ENCODE peak calls at places on chromosome 4, in seven cellular contexts. B, O, M, U, T, C and H are unnamed samples.

GRCh38 chr4:184080674-184081073 is 137.0 kb downstream of the ENPP6 start:
- DNase-seq in B (no peak), O (no peak), M (no peak), U (no peak), T (no peak), C (no peak), H (no peak)

GRCh38 chr4:177573487-177573886 is 131.2 kb upstream of the AGA start:
- DNase-seq in B (no peak), O (no peak), M (no peak), U (no peak), T (peak), C (peak), H (peak)

GRCh38 chr4:95641571-95641970 is 92.8 kb upstream of the UNC5C start:
- DNase-seq in B (no peak), O (no peak), M (no peak), U (no peak), T (no peak), C (no peak), H (no peak)

GRCh38 chr4:2289955-2290333 is 28.0 kb upstream of the MXD4 start:
- DNase-seq in B (no peak), O (no peak), M (no peak), U (peak), T (no peak), C (no peak), H (no peak)

GRCh38 chr4:94849901-94850300 is 92.1 kb downstream of the BMPR1B start:
- DNase-seq in B (no peak), O (no peak), M (no peak), U (no peak), T (no peak), C (no peak), H (no peak)

GRCh38 chr4:38493068-38493467 is 170.9 kb upstream of the KLF3 start:
- DNase-seq in B (no peak), O (no peak), M (no peak), U (no peak), T (no peak), C (no peak), H (no peak)

GRCh38 chr4:105061720-105062119 is 85.0 kb upstream of the TET2 start:
- DNase-seq in B (no peak), O (no peak), M (no peak), U (no peak), T (no peak), C (peak), H (no peak)

GRCh38 chr4:115484479-115484878 is 371.1 kb upstream of the NDST4 start:
- DNase-seq in B (no peak), O (no peak), M (no peak), U (no peak), T (no peak), C (no peak), H (no peak)

GRCh38 chr4:152374606-152375285 is 161.1 kb downstream of the FBXW7 start:
- DNase-seq in B (no peak), O (no peak), M (no peak), U (no peak), T (no peak), C (no peak), H (no peak)

GRCh38 chr4:45484740-45485139 is 639.1 kb downstream of the GABRG1 start:
- DNase-seq in B (no peak), O (no peak), M (no peak), U (no peak), T (no peak), C (no peak), H (no peak)

GRCh38 chr4:168593399-168593798 is 96.5 kb downstream of the PALLD start:
- DNase-seq in B (no peak), O (no peak), M (no peak), U (no peak), T (no peak), C (peak), H (peak)

GRCh38 chr4:94871644-94872305 is 114.0 kb downstream of the BMPR1B start:
- DNase-seq in B (no peak), O (no peak), M (no peak), U (no peak), T (no peak), C (no peak), H (no peak)

GRCh38 chr4:131348258-131348657 is 1800.8 kb upstream of the PCDH10 start:
- DNase-seq in B (no peak), O (no peak), M (no peak), U (no peak), T (no peak), C (no peak), H (no peak)

GRCh38 chr4:77453911-77454310 is 151.7 kb upstream of the CXCL13 start:
- DNase-seq in B (no peak), O (no peak), M (no peak), U (no peak), T (no peak), C (peak), H (no peak)

GRCh38 chr4:17236686-17237085 is 275.2 kb downstream of the QDPR start:
- DNase-seq in B (no peak), O (no peak), M (no peak), U (no peak), T (no peak), C (peak), H (peak)

GRCh38 chr4:8123865-8124264 is 34.7 kb downstream of the ABLIM2 start:
- DNase-seq in B (no peak), O (no peak), M (no peak), U (no peak), T (no peak), C (no peak), H (no peak)

GRCh38 chr4:155377281-155377680 is 516 bp upstream of the MAP9 start:
- DNase-seq in B (no peak), O (no peak), M (no peak), U (no peak), T (peak), C (peak), H (peak)

GRCh38 chr4:36420111-36420679 is 138.8 kb downstream of the DTHD1 start:
- DNase-seq in B (no peak), O (no peak), M (no peak), U (no peak), T (no peak), C (no peak), H (no peak)

GRCh38 chr4:20043992-20044391 is 207.7 kb upstream of the SLIT2 start:
- DNase-seq in B (no peak), O (no peak), M (no peak), U (no peak), T (no peak), C (no peak), H (no peak)

GRCh38 chr4:112213850-112214249 is 17.7 kb upstream of the AP1AR start:
- DNase-seq in B (no peak), O (no peak), M (no peak), U (no peak), T (no peak), C (peak), H (peak)

GRCh38 chr4:153467154-153467896 is 1.2 kb downstream of the TMEM131L start:
- DNase-seq in B (peak), O (peak), M (peak), U (peak), T (no peak), C (peak), H (no peak)

GRCh38 chr4:53490965-53491622 is 100.2 kb downstream of the LNX1 start:
- DNase-seq in B (no peak), O (peak), M (no peak), U (no peak), T (peak), C (peak), H (peak)

GRCh38 chr4:100984901-100985300 is 362.4 kb downstream of the PPP3CA start:
- DNase-seq in B (no peak), O (no peak), M (no peak), U (no peak), T (no peak), C (peak), H (peak)

GRCh38 chr4:170008376-170008775 is 17.8 kb downstream of the MFAP3L start:
- DNase-seq in B (no peak), O (no peak), M (no peak), U (no peak), T (peak), C (peak), H (no peak)

GRCh38 chr4:144572660-144573059 is 73.3 kb upstream of the HHIP start:
- DNase-seq in B (no peak), O (no peak), M (no peak), U (no peak), T (peak), C (no peak), H (no peak)

GRCh38 chr4:169818063-169818679 is 60.4 kb upstream of the HPF1 start:
- DNase-seq in B (no peak), O (no peak), M (no peak), U (no peak), T (no peak), C (no peak), H (no peak)

GRCh38 chr4:150501019-150501727 is 80.8 kb upstream of the MAB21L2 start:
- DNase-seq in B (no peak), O (no peak), M (no peak), U (no peak), T (peak), C (peak), H (peak)

GRCh38 chr4:28686618-28687017 is 1826.0 kb downstream of the STIM2 start:
- DNase-seq in B (peak), O (no peak), M (no peak), U (no peak), T (peak), C (peak), H (peak)

GRCh38 chr4:29046166-29046565 is 1674.0 kb upstream of the PCDH7 start:
- DNase-seq in B (no peak), O (no peak), M (no peak), U (no peak), T (no peak), C (peak), H (peak)

GRCh38 chr4:119032921-119033685 is 102.5 kb upstream of the MYOZ2 start:
- DNase-seq in B (no peak), O (no peak), M (no peak), U (no peak), T (no peak), C (no peak), H (no peak)